ENCODE peak calls at places on chromosome 11, in ten cellular contexts. S is AG04450; O is left kidney; J is stimulated activated CD4-positive, alpha-beta T cell treated with anti-CD3 and anti-CD28 coated beads, Interleukin-12 subunit alpha, Interleukin-12 subunit beta, amount 100 ng/mL, for 24 hours; W is B cell; M is nephron progenitor cell; E is lower lobe of right lung; N is H7; T is iris pigment epithelial cell; G is naive B cell. X is an unnamed sample.
A peak's percentile ranks its signal among the peaks of the same experiment; 100 is the strongest.

GRCh38 chr11:60367009-60367408 is 11.3 kb upstream of the MS4A7 start:
- DNase-seq in E (no peak), W (peak; percentile 75), S (no peak), J (no peak), O (no peak), T (no peak), M (no peak), N (peak; percentile 43), G (peak; percentile 69), X (no peak)

GRCh38 chr11:77503006-77503405 is 29.1 kb upstream of the PAK1 start:
- DNase-seq in S (no peak), T (peak; percentile 15), M (no peak), G (no peak), E (no peak), N (no peak), W (no peak), J (no peak), O (peak; percentile 3), X (no peak)

GRCh38 chr11:109285465-109285864 is 136.5 kb upstream of the C11orf87 start:
- DNase-seq in T (no peak), O (no peak), M (no peak), N (no peak), E (no peak), G (no peak), J (no peak), S (no peak), W (no peak), X (no peak)

GRCh38 chr11:35011389-35011788 is 95.0 kb downstream of the PDHX start:
- DNase-seq in G (no peak), T (peak; percentile 40), W (no peak), N (no peak), M (no peak), J (no peak), O (no peak), E (no peak), S (no peak), X (peak; percentile 65)

GRCh38 chr11:83272627-83273026 is 13.5 kb downstream of the CCDC90B start:
- DNase-seq in S (no peak), T (peak; percentile 86), O (no peak), J (no peak), W (no peak), G (no peak), E (no peak), M (no peak), N (no peak), X (peak; percentile 58)

GRCh38 chr11:5968394-5968793 is at the start of gene OR56A5:
- DNase-seq in O (no peak), S (no peak), G (no peak), W (no peak), J (no peak), E (no peak), M (no peak), T (no peak), N (no peak), X (no peak)

GRCh38 chr11:86577663-86578636 is 94.5 kb downstream of the ME3 start:
- DNase-seq in N (no peak), S (peak; percentile 38), O (peak; percentile 60), T (peak; percentile 90), E (peak; percentile 53), M (no peak), J (no peak), G (no peak), W (no peak), X (peak; percentile 84)

GRCh38 chr11:126061707-126062678 is 673 bp downstream of the CDON start:
- DNase-seq in O (peak; percentile 87), S (no peak), J (peak; percentile 10), T (peak; percentile 8), W (no peak), M (peak; percentile 36), N (peak; percentile 79), E (no peak), G (peak; percentile 1), X (peak; percentile 16)

GRCh38 chr11:95459268-95460040 is 228.5 kb upstream of the SESN3 start:
- DNase-seq in G (no peak), O (peak; percentile 38), J (no peak), W (no peak), M (no peak), T (no peak), E (no peak), N (no peak), S (no peak), X (no peak)

GRCh38 chr11:72326151-72326842 is 82.3 kb upstream of the PHOX2A start:
- DNase-seq in T (peak; percentile 85), G (no peak), O (no peak), J (no peak), S (no peak), M (no peak), N (no peak), E (no peak), W (no peak), X (peak; percentile 47)

GRCh38 chr11:40215605-40216004 is 1243.8 kb downstream of the LRRC4C start:
- DNase-seq in O (no peak), J (no peak), T (no peak), N (no peak), W (no peak), G (no peak), E (no peak), S (no peak), M (no peak), X (no peak)

GRCh38 chr11:128776434-128777284 is 82.8 kb downstream of the FLI1 start:
- DNase-seq in E (no peak), N (peak; percentile 94), O (peak; percentile 86), T (peak; percentile 66), G (peak; percentile 18), S (no peak), J (no peak), M (peak; percentile 78), W (peak; percentile 60), X (peak; percentile 53)

GRCh38 chr11:96314326-96315050 is 28.5 kb downstream of the MAML2 start:
- DNase-seq in M (no peak), E (peak; percentile 57), T (peak; percentile 84), S (no peak), O (no peak), W (no peak), N (no peak), J (no peak), G (no peak), X (peak; percentile 47)

GRCh38 chr11:134278356-134278755 is 2.2 kb downstream of the GLB1L3 start:
- DNase-seq in G (no peak), S (no peak), E (no peak), J (no peak), O (no peak), M (no peak), T (no peak), W (no peak), N (no peak), X (no peak)

GRCh38 chr11:91248199-91248807 is 976.3 kb upstream of the FAT3 start:
- DNase-seq in J (no peak), T (peak; percentile 37), O (peak; percentile 72), E (no peak), N (no peak), W (peak; percentile 2), S (peak; percentile 11), G (no peak), M (peak; percentile 46), X (peak; percentile 49)